ENCODE peak calls at places on chromosomes 13 and 19, in four cellular contexts. X is IMR-90, N is hepatocyte, K is suprapubic skin. B is an unnamed sample.

GRCh38 chr19:2507109-2507508 is 31.2 kb downstream of the GADD45B start:
- DNase-seq in X (peak), N (peak), K (no peak), B (no peak)

GRCh38 chr13:70098669-70099068 is 9.0 kb upstream of the ATXN8OS start:
- DNase-seq in X (no peak), N (peak), K (no peak), B (no peak)

GRCh38 chr19:6060600-6061391 is 49.5 kb downstream of the RFX2 start:
- DNase-seq in X (peak), N (peak), K (peak), B (peak)

GRCh38 chr13:111474136-111475002 is 153.9 kb downstream of the TEX29 start:
- DNase-seq in X (peak), N (peak), K (no peak), B (no peak)

GRCh38 chr13:93496985-93497673 is 270.5 kb downstream of the GPC6 start:
- DNase-seq in X (no peak), N (peak), K (no peak), B (no peak)

GRCh38 chr13:100808330-100808729 is 133.7 kb upstream of the TMTC4 start:
- DNase-seq in X (no peak), N (no peak), K (no peak), B (no peak)

GRCh38 chr19:47005873-47006272 is 13.8 kb upstream of the NPAS1 start:
- DNase-seq in X (no peak), N (no peak), K (no peak), B (no peak)

GRCh38 chr19:3179739-3180293 is 1.2 kb downstream of the S1PR4 start:
- DNase-seq in X (no peak), N (no peak), K (no peak), B (no peak)

GRCh38 chr13:91313103-91313502 is 34.4 kb upstream of the MIR17HG start:
- DNase-seq in X (peak), N (peak), K (no peak), B (no peak)

GRCh38 chr13:32195713-32196112 is 119.5 kb downstream of the ZAR1L start:
- DNase-seq in X (no peak), N (no peak), K (no peak), B (no peak)

GRCh38 chr13:110562696-110563462 is 1.4 kb upstream of the RAB20 start:
- DNase-seq in X (no peak), N (no peak), K (no peak), B (no peak)

GRCh38 chr19:6362351-6362801 is 1.0 kb downstream of the CLPP start:
- DNase-seq in X (no peak), N (no peak), K (no peak), B (no peak)

GRCh38 chr13:47831265-47831664 is 169.8 kb downstream of the SUCLA2 start:
- DNase-seq in X (peak), N (no peak), K (no peak), B (no peak)

DNA sequence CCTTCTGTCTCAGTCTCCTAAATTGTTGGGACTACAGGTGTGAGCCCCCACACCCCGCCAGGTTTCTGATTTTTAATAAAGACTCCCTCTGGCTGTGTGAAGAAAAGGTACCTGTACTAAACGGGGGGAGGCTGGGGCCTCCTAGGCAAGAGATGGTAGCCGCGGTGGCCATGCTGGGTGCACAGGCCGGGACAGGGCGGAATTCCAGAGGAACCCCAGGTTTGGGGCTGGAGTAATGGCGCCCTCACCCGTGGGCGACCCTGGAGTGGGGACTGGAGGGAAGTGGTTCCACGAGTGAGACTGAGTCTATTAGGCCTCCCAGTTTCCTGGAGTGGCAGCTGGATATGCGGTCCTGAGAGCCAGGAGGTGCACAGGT is 1.6 kb upstream of the CBARP start:
- DNase-seq in X (no peak), N (no peak), K (no peak), B (no peak)
- H3K27ac ChIP-seq in X (peak), N (peak), K (peak), B (peak)

DNA sequence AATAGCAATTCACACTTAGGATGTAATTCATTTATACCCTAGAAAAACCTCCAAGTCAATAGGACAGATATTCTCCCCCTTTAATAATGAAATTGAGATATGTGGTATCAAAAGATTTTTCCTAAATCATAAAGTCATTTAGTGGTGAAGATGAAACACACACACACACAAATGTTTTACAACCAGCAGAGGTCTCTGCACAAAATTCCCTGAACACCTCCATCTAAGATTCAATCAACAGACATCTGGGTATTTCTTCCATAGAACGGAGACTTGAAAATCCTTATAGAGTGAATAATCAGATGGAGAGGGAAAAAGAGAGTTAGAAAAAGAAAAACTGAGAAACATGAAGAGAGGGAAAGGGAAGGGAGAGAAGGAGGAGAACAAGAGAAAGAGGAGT is 52.8 kb downstream of the MYCBP2 start:
- DNase-seq in X (no peak), N (no peak), K (no peak), B (no peak)
- H3K27ac ChIP-seq in X (no peak), N (no peak), K (no peak), B (no peak)

DNA sequence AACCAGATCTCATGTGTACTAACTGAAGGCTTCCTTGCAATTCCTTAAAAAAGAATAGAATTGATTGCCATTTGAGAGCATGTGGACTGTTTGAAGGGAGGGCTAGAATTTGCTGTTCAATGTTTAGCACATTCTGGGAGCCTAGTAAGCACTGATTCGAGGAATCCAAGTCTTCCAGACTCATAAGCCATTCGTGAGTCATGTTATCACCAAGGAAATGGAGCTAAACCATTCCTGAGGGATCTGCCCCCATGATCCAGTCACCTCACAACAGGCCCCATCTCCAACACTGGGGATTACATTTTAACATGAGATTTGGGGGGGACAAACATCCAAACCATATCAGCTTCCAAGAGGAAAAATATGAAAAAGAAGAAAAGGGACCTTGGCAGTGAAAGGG is 276.4 kb downstream of the KCNRG start:
- DNase-seq in X (no peak), N (no peak), K (no peak), B (no peak)
- H3K27ac ChIP-seq in X (no peak), N (no peak), K (no peak), B (no peak)

GRCh38 chr19:41871573-41872383 is 5.3 kb upstream of the CD79A start:
- DNase-seq in X (no peak), N (no peak), K (no peak), B (no peak)

GRCh38 chr19:41870401-41870873 is 6.6 kb upstream of the CD79A start:
- DNase-seq in X (peak), N (peak), K (no peak), B (no peak)

GRCh38 chr19:41868120-41868988 is 8.3 kb downstream of the RPS19 start:
- DNase-seq in X (no peak), N (no peak), K (no peak), B (no peak)

GRCh38 chr19:41868989-41869300 is 8.1 kb upstream of the CD79A start:
- DNase-seq in X (no peak), N (no peak), K (no peak), B (no peak)

GRCh38 chr19:41869374-41869955 is 7.6 kb upstream of the CD79A start:
- DNase-seq in X (no peak), N (no peak), K (no peak), B (no peak)
- H3K27ac ChIP-seq in X (no peak), N (no peak), K (no peak), B (no peak)

GRCh38 chr13:88526186-88526852 is 855.1 kb downstream of the SLITRK5 start:
- DNase-seq in X (no peak), N (no peak), K (no peak), B (no peak)
- H3K27ac ChIP-seq in X (no peak), N (no peak), K (no peak), B (no peak)

GRCh38 chr13:98992355-98992754 is 14.5 kb upstream of the DOCK9 start:
- DNase-seq in X (peak), N (no peak), K (no peak), B (no peak)
- H3K27ac ChIP-seq in X (no peak), N (no peak), K (no peak), B (no peak)

GRCh38 chr13:49113526-49114286 is 106.4 kb upstream of the MLNR start:
- DNase-seq in X (peak), N (no peak), K (no peak), B (no peak)
- H3K27ac ChIP-seq in X (peak), N (peak), K (no peak), B (no peak)

GRCh38 chr19:18291019-18291524 is 9.7 kb upstream of the JUND start:
- DNase-seq in X (no peak), N (no peak), K (peak), B (peak)
- H3K27ac ChIP-seq in X (peak), N (peak), K (peak), B (peak)